ENCODE peak calls at places on chromosomes 6 and 20, in six cellular contexts. M is Right ventricle myocardium inferior; S is Calu3; H is activated T-helper 2 cell treated with anti-CD3 and anti-CD28 coated beads, Interferon-gamma antibody, Interleukin-2, Interleukin-4, amounts not matched to agents 10 μg/mL and 5 μg/mL and 100 μg/mL, durations not matched to agents 14 hours and 24 hours and 36 hours; C is CD8-positive, alpha-beta memory T cell; O is transverse colon. U is an unnamed sample.

GRCh38 chr20:25389858-25390537 is 637 bp downstream of the ABHD12 start:
- DNase-seq in S (peak), H (peak), C (no peak), M (no peak), O (peak), U (peak)

GRCh38 chr6:157840776-157841175 is 17.7 kb downstream of the SNX9 start:
- DNase-seq in M (no peak), S (no peak), O (no peak), C (no peak), H (no peak), U (peak)

GRCh38 chr6:116286773-116287358 is 7.1 kb upstream of the TSPYL1 start:
- DNase-seq in M (no peak), H (no peak), O (no peak), C (no peak), S (no peak), U (no peak)

GRCh38 chr6:170114187-170114945 is 176.5 kb downstream of the DLL1 start:
- DNase-seq in M (no peak), H (no peak), O (no peak), S (no peak), C (no peak), U (no peak)

GRCh38 chr6:157280153-157280552 is 43.2 kb downstream of the TMEM242 start:
- DNase-seq in C (no peak), M (no peak), O (no peak), S (no peak), H (no peak), U (no peak)

GRCh38 chr6:94362061-94362864 is 942.9 kb upstream of the EPHA7 start:
- DNase-seq in M (peak), C (no peak), H (no peak), O (no peak), S (no peak), U (no peak)

GRCh38 chr20:61054411-61054810 is 197.7 kb upstream of the CDH4 start:
- DNase-seq in H (no peak), O (no peak), M (no peak), C (no peak), S (no peak), U (no peak)

GRCh38 chr20:59006167-59006863 is 739 bp downstream of the CTSZ start:
- DNase-seq in O (peak), M (no peak), C (no peak), H (no peak), S (peak), U (peak)

GRCh38 chr20:59010995-59011873 is 4.2 kb upstream of the CTSZ start:
- DNase-seq in M (no peak), O (no peak), S (peak), H (no peak), C (no peak), U (peak)

GRCh38 chr6:163760860-163761259 is 346.3 kb downstream of the QKI start:
- DNase-seq in C (no peak), O (no peak), H (no peak), M (no peak), S (no peak), U (no peak)

GRCh38 chr20:58749979-58750378 is 57.4 kb downstream of the NPEPL1 start:
- DNase-seq in M (no peak), S (no peak), C (no peak), H (no peak), O (no peak), U (no peak)

GRCh38 chr6:41469951-41470340 is 76.2 kb upstream of the FOXP4 start:
- DNase-seq in S (no peak), M (no peak), O (no peak), H (no peak), C (peak), U (no peak)

GRCh38 chr20:10524034-10524476 is 89.0 kb downstream of the SLX4IP start:
- DNase-seq in S (no peak), O (peak), C (no peak), M (peak), H (no peak), U (no peak)

GRCh38 chr6:166419268-166419667 is 36.5 kb upstream of the MPC1 start:
- DNase-seq in S (peak), M (no peak), O (peak), H (peak), C (peak), U (no peak)